ENCODE peak calls at places on chromosomes 7 and 10, in eight cellular contexts. One of them, this sample, is unnamed. For H3K27me3 and H3K9me3, the result is how much of the 10 kb centered on the place peaks cover.

GRCh38 chr7:29447828-29448227 is 115.8 kb upstream of the PRR15 start:
- DNase-seq in cardiac muscle cell: no peak
- DNase-seq in WERI-Rb-1: no peak
- DNase-seq in SK-N-SH: no peak
- DNase-seq in tibial artery: no peak
- DNase-seq in PC-3: no peak
- DNase-seq in iPS DF 6.9: no peak
- DNase-seq in left ventricle myocardium inferior: no peak
- DNase-seq in this sample: no peak

GRCh38 chr7:98993024-98993897 is 114.9 kb downstream of the TRRAP start:
- DNase-seq in cardiac muscle cell: no peak
- DNase-seq in WERI-Rb-1: no peak
- DNase-seq in SK-N-SH: no peak
- DNase-seq in tibial artery: no peak
- DNase-seq in PC-3: no peak
- DNase-seq in iPS DF 6.9: no peak
- DNase-seq in left ventricle myocardium inferior: no peak
- DNase-seq in this sample: no peak

GRCh38 chr10:51073461-51074237 is 638 bp upstream of the PRKG1 start:
- DNase-seq in cardiac muscle cell: peak
- DNase-seq in WERI-Rb-1: no peak
- DNase-seq in SK-N-SH: peak
- DNase-seq in tibial artery: no peak
- DNase-seq in PC-3: peak
- DNase-seq in iPS DF 6.9: no peak
- DNase-seq in left ventricle myocardium inferior: peak
- DNase-seq in this sample: no peak

GRCh38 chr10:117425908-117426566 is 50.8 kb upstream of the PDZD8 start:
- DNase-seq in cardiac muscle cell: no peak
- DNase-seq in WERI-Rb-1: no peak
- DNase-seq in SK-N-SH: no peak
- DNase-seq in tibial artery: no peak
- DNase-seq in PC-3: no peak
- DNase-seq in iPS DF 6.9: no peak
- DNase-seq in left ventricle myocardium inferior: no peak
- DNase-seq in this sample: no peak

GRCh38 chr10:104005172-104005863 is 38.4 kb downstream of the SLK start:
- DNase-seq in cardiac muscle cell: no peak
- DNase-seq in WERI-Rb-1: no peak
- DNase-seq in SK-N-SH: no peak
- DNase-seq in tibial artery: no peak
- DNase-seq in PC-3: no peak
- DNase-seq in iPS DF 6.9: no peak
- DNase-seq in left ventricle myocardium inferior: no peak
- DNase-seq in this sample: no peak

GRCh38 chr7:22572937-22573336 is 72.9 kb upstream of the STEAP1B start:
- DNase-seq in cardiac muscle cell: no peak
- DNase-seq in WERI-Rb-1: no peak
- DNase-seq in SK-N-SH: no peak
- DNase-seq in tibial artery: no peak
- DNase-seq in PC-3: peak
- DNase-seq in iPS DF 6.9: no peak
- DNase-seq in left ventricle myocardium inferior: no peak
- DNase-seq in this sample: peak

GRCh38 chr10:119667562-119668328 is 16.6 kb downstream of the BAG3 start:
- DNase-seq in cardiac muscle cell: peak
- DNase-seq in WERI-Rb-1: peak
- DNase-seq in SK-N-SH: peak
- DNase-seq in tibial artery: peak
- DNase-seq in PC-3: peak
- DNase-seq in iPS DF 6.9: no peak
- DNase-seq in left ventricle myocardium inferior: peak
- DNase-seq in this sample: peak

GRCh38 chr7:143229054-143229790 is 7.4 kb downstream of the TAS2R40 start:
- DNase-seq in cardiac muscle cell: peak
- DNase-seq in WERI-Rb-1: peak
- DNase-seq in SK-N-SH: peak
- DNase-seq in tibial artery: no peak
- DNase-seq in PC-3: no peak
- DNase-seq in iPS DF 6.9: peak
- DNase-seq in left ventricle myocardium inferior: no peak
- DNase-seq in this sample: no peak

GRCh38 chr7:24572421-24573007 is 738 bp upstream of the PALS2 start:
- DNase-seq in cardiac muscle cell: no peak
- DNase-seq in WERI-Rb-1: peak
- DNase-seq in SK-N-SH: peak
- DNase-seq in tibial artery: peak
- DNase-seq in PC-3: peak
- DNase-seq in iPS DF 6.9: no peak
- DNase-seq in left ventricle myocardium inferior: no peak
- DNase-seq in this sample: no peak

GRCh38 chr7:47648301-47648900 is 66.5 kb upstream of the TNS3 start:
- DNase-seq in cardiac muscle cell: no peak
- DNase-seq in WERI-Rb-1: no peak
- DNase-seq in SK-N-SH: no peak
- DNase-seq in tibial artery: no peak
- DNase-seq in PC-3: no peak
- DNase-seq in iPS DF 6.9: no peak
- DNase-seq in left ventricle myocardium inferior: no peak
- DNase-seq in this sample: no peak

GRCh38 chr10:51103818-51104217 is 29.5 kb downstream of the PRKG1 start:
- DNase-seq in cardiac muscle cell: no peak
- DNase-seq in WERI-Rb-1: no peak
- DNase-seq in SK-N-SH: no peak
- DNase-seq in tibial artery: no peak
- DNase-seq in PC-3: peak
- DNase-seq in iPS DF 6.9: no peak
- DNase-seq in left ventricle myocardium inferior: no peak
- DNase-seq in this sample: no peak

GRCh38 chr7:136714062-136714461 is 154.4 kb upstream of the CHRM2 start:
- DNase-seq in cardiac muscle cell: no peak
- DNase-seq in WERI-Rb-1: no peak
- DNase-seq in SK-N-SH: no peak
- DNase-seq in tibial artery: no peak
- DNase-seq in PC-3: no peak
- DNase-seq in iPS DF 6.9: no peak
- DNase-seq in left ventricle myocardium inferior: no peak
- DNase-seq in this sample: no peak

GRCh38 chr10:30359373-30360206 is 10.5 kb upstream of the MTPAP start:
- DNase-seq in cardiac muscle cell: peak
- DNase-seq in WERI-Rb-1: peak
- DNase-seq in SK-N-SH: peak
- DNase-seq in tibial artery: peak
- DNase-seq in PC-3: peak
- DNase-seq in iPS DF 6.9: peak
- DNase-seq in left ventricle myocardium inferior: peak
- DNase-seq in this sample: no peak

GRCh38 chr7:127900735-127901685 is 130.2 kb downstream of the LRRC4 start:
- DNase-seq in cardiac muscle cell: no peak
- DNase-seq in WERI-Rb-1: no peak
- DNase-seq in SK-N-SH: no peak
- DNase-seq in tibial artery: no peak
- DNase-seq in PC-3: no peak
- DNase-seq in iPS DF 6.9: peak
- DNase-seq in left ventricle myocardium inferior: no peak
- DNase-seq in this sample: no peak

GRCh38 chr7:21092923-21093702 is 306.4 kb upstream of the SP8 start:
- DNase-seq in cardiac muscle cell: no peak
- DNase-seq in WERI-Rb-1: no peak
- DNase-seq in SK-N-SH: no peak
- DNase-seq in tibial artery: no peak
- DNase-seq in PC-3: peak
- DNase-seq in iPS DF 6.9: no peak
- DNase-seq in left ventricle myocardium inferior: no peak
- DNase-seq in this sample: no peak

DNA sequence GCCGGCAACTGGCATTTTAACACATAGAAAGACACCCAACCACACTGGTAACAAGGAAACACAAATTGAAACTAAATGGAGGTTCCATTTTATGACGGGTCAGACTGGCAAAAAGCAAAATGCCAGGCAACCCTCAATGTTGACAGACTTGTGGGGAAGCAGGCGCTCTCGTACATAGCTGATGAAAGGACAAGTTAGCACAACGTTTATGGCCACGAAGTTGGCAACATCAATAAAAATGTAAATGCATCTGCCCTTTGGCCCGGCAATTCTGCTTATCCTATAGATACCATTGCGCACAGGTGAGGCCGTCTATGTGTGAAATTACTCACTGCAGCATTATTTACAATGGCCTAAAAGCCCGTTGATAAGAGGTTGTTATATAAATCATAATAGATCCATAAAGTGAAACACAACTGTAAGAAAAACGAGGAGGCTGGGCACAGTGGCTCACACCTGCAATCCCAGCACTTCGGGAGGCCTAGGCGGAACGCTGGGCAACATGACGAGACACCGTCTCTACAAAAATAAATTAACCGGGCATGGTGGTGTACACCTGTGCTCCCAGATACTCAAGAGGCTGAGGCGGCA is 39.8 kb downstream of the FOXL3 start:
- DNase-seq in cardiac muscle cell: no peak
- DNase-seq in WERI-Rb-1: no peak
- DNase-seq in SK-N-SH: no peak
- DNase-seq in tibial artery: no peak
- DNase-seq in PC-3: no peak
- DNase-seq in iPS DF 6.9: no peak
- DNase-seq in left ventricle myocardium inferior: no peak
- DNase-seq in this sample: no peak
- H3K27me3 ChIP-seq in cardiac muscle cell: under half
- H3K27me3 ChIP-seq in WERI-Rb-1: under half
- H3K27me3 ChIP-seq in SK-N-SH: under half
- H3K27me3 ChIP-seq in tibial artery: under half
- H3K27me3 ChIP-seq in PC-3: under half
- H3K27me3 ChIP-seq in iPS DF 6.9: under half
- H3K27me3 ChIP-seq in left ventricle myocardium inferior: under half
- H3K27me3 ChIP-seq in this sample: under half

DNA sequence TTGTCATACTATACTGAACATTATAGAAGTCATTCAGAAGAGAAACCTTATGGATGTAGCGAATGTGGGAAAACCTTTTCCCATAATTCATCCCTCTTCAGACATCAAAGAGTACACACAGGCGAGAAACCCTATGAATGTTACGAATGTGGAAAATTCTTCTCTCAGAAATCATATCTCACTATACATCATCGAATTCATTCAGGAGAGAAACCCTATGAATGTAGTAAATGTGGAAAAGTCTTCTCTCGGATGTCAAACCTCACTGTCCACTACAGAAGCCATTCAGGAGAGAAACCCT is 19.4 kb downstream of the RBAK start:
- DNase-seq in cardiac muscle cell: no peak
- DNase-seq in WERI-Rb-1: no peak
- DNase-seq in SK-N-SH: no peak
- DNase-seq in tibial artery: no peak
- DNase-seq in PC-3: no peak
- DNase-seq in iPS DF 6.9: no peak
- DNase-seq in left ventricle myocardium inferior: no peak
- DNase-seq in this sample: no peak
- H3K9me3 ChIP-seq in cardiac muscle cell: under half
- H3K9me3 ChIP-seq in WERI-Rb-1: under half
- H3K9me3 ChIP-seq in SK-N-SH: half or more
- H3K9me3 ChIP-seq in tibial artery: half or more
- H3K9me3 ChIP-seq in PC-3: half or more
- H3K9me3 ChIP-seq in iPS DF 6.9: under half
- H3K9me3 ChIP-seq in left ventricle myocardium inferior: half or more
- H3K9me3 ChIP-seq in this sample: under half

GRCh38 chr7:1249731-1250130 is 17.1 kb downstream of the UNCX start:
- DNase-seq in cardiac muscle cell: no peak
- DNase-seq in WERI-Rb-1: no peak
- DNase-seq in SK-N-SH: no peak
- DNase-seq in tibial artery: no peak
- DNase-seq in PC-3: no peak
- DNase-seq in iPS DF 6.9: no peak
- DNase-seq in left ventricle myocardium inferior: no peak
- DNase-seq in this sample: no peak
- H3K27me3 ChIP-seq in cardiac muscle cell: half or more
- H3K27me3 ChIP-seq in WERI-Rb-1: under half
- H3K27me3 ChIP-seq in SK-N-SH: half or more
- H3K27me3 ChIP-seq in tibial artery: half or more
- H3K27me3 ChIP-seq in PC-3: half or more
- H3K27me3 ChIP-seq in iPS DF 6.9: under half
- H3K27me3 ChIP-seq in left ventricle myocardium inferior: half or more
- H3K27me3 ChIP-seq in this sample: half or more

GRCh38 chr7:9876053-9876452 is 1097.6 kb upstream of the PHF14 start:
- DNase-seq in cardiac muscle cell: no peak
- DNase-seq in WERI-Rb-1: no peak
- DNase-seq in SK-N-SH: no peak
- DNase-seq in tibial artery: no peak
- DNase-seq in PC-3: no peak
- DNase-seq in iPS DF 6.9: no peak
- DNase-seq in left ventricle myocardium inferior: no peak
- DNase-seq in this sample: no peak
- H3K9me3 ChIP-seq in cardiac muscle cell: under half
- H3K9me3 ChIP-seq in WERI-Rb-1: under half
- H3K9me3 ChIP-seq in SK-N-SH: under half
- H3K9me3 ChIP-seq in tibial artery: under half
- H3K9me3 ChIP-seq in PC-3: under half
- H3K9me3 ChIP-seq in iPS DF 6.9: under half
- H3K9me3 ChIP-seq in left ventricle myocardium inferior: under half
- H3K9me3 ChIP-seq in this sample: under half

GRCh38 chr10:29203432-29203831 is 85.4 kb upstream of the LYZL1 start:
- DNase-seq in cardiac muscle cell: no peak
- DNase-seq in WERI-Rb-1: no peak
- DNase-seq in SK-N-SH: no peak
- DNase-seq in tibial artery: no peak
- DNase-seq in PC-3: no peak
- DNase-seq in iPS DF 6.9: no peak
- DNase-seq in left ventricle myocardium inferior: no peak
- DNase-seq in this sample: no peak

GRCh38 chr10:29204119-29204518 is 84.8 kb upstream of the LYZL1 start:
- DNase-seq in cardiac muscle cell: peak
- DNase-seq in WERI-Rb-1: no peak
- DNase-seq in SK-N-SH: peak
- DNase-seq in tibial artery: no peak
- DNase-seq in PC-3: no peak
- DNase-seq in iPS DF 6.9: no peak
- DNase-seq in left ventricle myocardium inferior: no peak
- DNase-seq in this sample: no peak

GRCh38 chr10:29202541-29202940 is 86.3 kb upstream of the LYZL1 start:
- DNase-seq in cardiac muscle cell: no peak
- DNase-seq in WERI-Rb-1: no peak
- DNase-seq in SK-N-SH: no peak
- DNase-seq in tibial artery: no peak
- DNase-seq in PC-3: no peak
- DNase-seq in iPS DF 6.9: no peak
- DNase-seq in left ventricle myocardium inferior: no peak
- DNase-seq in this sample: no peak

GRCh38 chr10:29200280-29200679 is 88.6 kb upstream of the LYZL1 start:
- DNase-seq in cardiac muscle cell: no peak
- DNase-seq in WERI-Rb-1: no peak
- DNase-seq in SK-N-SH: no peak
- DNase-seq in tibial artery: no peak
- DNase-seq in PC-3: no peak
- DNase-seq in iPS DF 6.9: no peak
- DNase-seq in left ventricle myocardium inferior: no peak
- DNase-seq in this sample: no peak

DNA sequence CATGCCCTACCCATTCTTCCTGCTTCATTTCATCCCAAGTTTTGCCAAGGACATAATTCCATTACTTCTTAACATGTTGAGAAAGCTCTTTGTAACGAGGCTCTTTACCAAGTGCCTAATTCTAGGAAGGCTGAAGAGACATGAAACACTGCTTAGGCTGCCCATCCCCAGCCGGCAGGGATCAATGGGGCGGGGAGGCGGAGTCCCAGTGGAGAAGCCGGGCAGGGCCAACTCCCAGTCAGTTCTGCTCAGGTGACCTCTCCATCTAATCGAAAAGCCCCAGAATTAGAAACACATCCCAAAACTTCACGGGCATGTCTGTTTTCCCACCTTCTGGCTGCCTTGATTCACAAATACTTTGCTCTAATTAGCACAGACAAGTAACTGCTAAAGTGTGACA is 89.5 kb upstream of the LYZL1 start:
- DNase-seq in cardiac muscle cell: peak
- DNase-seq in WERI-Rb-1: peak
- DNase-seq in SK-N-SH: peak
- DNase-seq in tibial artery: no peak
- DNase-seq in PC-3: no peak
- DNase-seq in iPS DF 6.9: no peak
- DNase-seq in left ventricle myocardium inferior: no peak
- DNase-seq in this sample: no peak
- H3K27me3 ChIP-seq in cardiac muscle cell: under half
- H3K27me3 ChIP-seq in WERI-Rb-1: under half
- H3K27me3 ChIP-seq in SK-N-SH: under half
- H3K27me3 ChIP-seq in tibial artery: under half
- H3K27me3 ChIP-seq in PC-3: under half
- H3K27me3 ChIP-seq in iPS DF 6.9: under half
- H3K27me3 ChIP-seq in left ventricle myocardium inferior: under half
- H3K27me3 ChIP-seq in this sample: under half